ENCODE peak calls at places on chromosomes 13 and 19, in five cellular contexts. One of them, this sample, is unnamed. For H3K27me3 and H3K36me3, the result is how much of the 10 kb centered on the place peaks cover.

GRCh38 chr19:2653717-2654584 is 48.5 kb downstream of the GNG7 start:
- DNase-seq in astrocyte: no peak
- DNase-seq in mesendoderm: peak
- DNase-seq in IMR-90: no peak
- DNase-seq in K562: no peak
- DNase-seq in this sample: no peak

GRCh38 chr13:37741536-37741935 is 128.0 kb downstream of the TRPC4 start:
- DNase-seq in astrocyte: no peak
- DNase-seq in K562: no peak
- DNase-seq in mesendoderm: no peak
- DNase-seq in IMR-90: no peak
- DNase-seq in this sample: no peak

GRCh38 chr19:49555600-49556411 is 24.6 kb downstream of the NOSIP start:
- DNase-seq in IMR-90: no peak
- DNase-seq in K562: peak
- DNase-seq in astrocyte: no peak
- DNase-seq in mesendoderm: peak
- DNase-seq in this sample: peak

GRCh38 chr13:111409413-111409812 is 89.0 kb downstream of the TEX29 start:
- DNase-seq in K562: no peak
- DNase-seq in astrocyte: no peak
- DNase-seq in IMR-90: no peak
- DNase-seq in mesendoderm: no peak
- DNase-seq in this sample: no peak

GRCh38 chr13:37492741-37493514 is 105.6 kb downstream of the POSTN start:
- DNase-seq in K562: no peak
- DNase-seq in mesendoderm: no peak
- DNase-seq in astrocyte: peak
- DNase-seq in IMR-90: peak
- DNase-seq in this sample: peak

GRCh38 chr13:68358218-68358817 is 1128.2 kb upstream of the PCDH9 start:
- DNase-seq in IMR-90: no peak
- DNase-seq in mesendoderm: peak
- DNase-seq in K562: no peak
- DNase-seq in astrocyte: no peak
- DNase-seq in this sample: no peak

GRCh38 chr19:30379841-30380610 is 7.8 kb downstream of the ZNF536 start:
- DNase-seq in mesendoderm: no peak
- DNase-seq in astrocyte: no peak
- DNase-seq in IMR-90: no peak
- DNase-seq in K562: no peak
- DNase-seq in this sample: no peak

GRCh38 chr19:16660763-16661479 is at the start of gene TMEM38A:
- DNase-seq in IMR-90: no peak
- DNase-seq in mesendoderm: no peak
- DNase-seq in K562: peak
- DNase-seq in astrocyte: no peak
- DNase-seq in this sample: peak

GRCh38 chr19:45716314-45717130 is 14.2 kb downstream of the FBXO46 start:
- DNase-seq in IMR-90: no peak
- DNase-seq in K562: no peak
- DNase-seq in mesendoderm: peak
- DNase-seq in astrocyte: no peak
- DNase-seq in this sample: peak

GRCh38 chr13:42626461-42626860 is 52.5 kb downstream of the TNFSF11 start:
- DNase-seq in mesendoderm: no peak
- DNase-seq in K562: no peak
- DNase-seq in astrocyte: no peak
- DNase-seq in IMR-90: no peak
- DNase-seq in this sample: no peak

GRCh38 chr19:30450945-30451344 is 78.8 kb downstream of the ZNF536 start:
- DNase-seq in mesendoderm: no peak
- DNase-seq in K562: no peak
- DNase-seq in IMR-90: no peak
- DNase-seq in astrocyte: no peak
- DNase-seq in this sample: no peak

GRCh38 chr19:3979674-3980352 is 5.5 kb downstream of the EEF2 start:
- DNase-seq in mesendoderm: no peak
- DNase-seq in K562: no peak
- DNase-seq in astrocyte: no peak
- DNase-seq in IMR-90: no peak
- DNase-seq in this sample: no peak

GRCh38 chr13:89267734-89268133 is 1596.6 kb downstream of the SLITRK5 start:
- DNase-seq in astrocyte: peak
- DNase-seq in K562: no peak
- DNase-seq in mesendoderm: peak
- DNase-seq in IMR-90: no peak
- DNase-seq in this sample: no peak

GRCh38 chr13:91553584-91553983 is 155.2 kb downstream of the GPC5 start:
- DNase-seq in astrocyte: no peak
- DNase-seq in IMR-90: no peak
- DNase-seq in mesendoderm: no peak
- DNase-seq in K562: no peak
- DNase-seq in this sample: no peak

GRCh38 chr19:2863818-2864217 is 3.3 kb upstream of the ZNF556 start:
- DNase-seq in mesendoderm: no peak
- DNase-seq in IMR-90: no peak
- DNase-seq in K562: no peak
- DNase-seq in astrocyte: no peak
- DNase-seq in this sample: no peak

GRCh38 chr19:3573858-3574637 is 1.3 kb downstream of the HMG20B start:
- DNase-seq in astrocyte: peak
- DNase-seq in K562: peak
- DNase-seq in IMR-90: peak
- DNase-seq in mesendoderm: peak
- DNase-seq in this sample: peak

GRCh38 chr13:27599096-27599495 is 21.2 kb downstream of the LNX2 start:
- DNase-seq in K562: no peak
- DNase-seq in astrocyte: no peak
- DNase-seq in mesendoderm: no peak
- DNase-seq in IMR-90: no peak
- DNase-seq in this sample: no peak

GRCh38 chr19:7806876-7807275 is 23.1 kb upstream of the EVI5L start:
- DNase-seq in IMR-90: no peak
- DNase-seq in K562: no peak
- DNase-seq in astrocyte: no peak
- DNase-seq in mesendoderm: no peak
- DNase-seq in this sample: no peak

GRCh38 chr19:7795555-7796161 is 32.6 kb downstream of the CLEC4M start:
- DNase-seq in IMR-90: peak
- DNase-seq in K562: peak
- DNase-seq in mesendoderm: no peak
- DNase-seq in astrocyte: no peak
- DNase-seq in this sample: no peak

GRCh38 chr19:7799640-7800355 is 30.2 kb upstream of the EVI5L start:
- DNase-seq in IMR-90: peak
- DNase-seq in mesendoderm: peak
- DNase-seq in K562: peak
- DNase-seq in astrocyte: peak
- DNase-seq in this sample: peak

GRCh38 chr19:7806234-7806633 is 23.8 kb upstream of the EVI5L start:
- DNase-seq in IMR-90: no peak
- DNase-seq in astrocyte: no peak
- DNase-seq in mesendoderm: no peak
- DNase-seq in K562: no peak
- DNase-seq in this sample: no peak

GRCh38 chr19:7801020-7801570 is 28.9 kb upstream of the EVI5L start:
- DNase-seq in mesendoderm: no peak
- DNase-seq in K562: peak
- DNase-seq in IMR-90: no peak
- DNase-seq in astrocyte: no peak
- DNase-seq in this sample: no peak
- H3K27me3 ChIP-seq in mesendoderm: under half
- H3K27me3 ChIP-seq in K562: under half
- H3K27me3 ChIP-seq in IMR-90: under half
- H3K27me3 ChIP-seq in astrocyte: under half
- H3K27me3 ChIP-seq in this sample: under half

DNA sequence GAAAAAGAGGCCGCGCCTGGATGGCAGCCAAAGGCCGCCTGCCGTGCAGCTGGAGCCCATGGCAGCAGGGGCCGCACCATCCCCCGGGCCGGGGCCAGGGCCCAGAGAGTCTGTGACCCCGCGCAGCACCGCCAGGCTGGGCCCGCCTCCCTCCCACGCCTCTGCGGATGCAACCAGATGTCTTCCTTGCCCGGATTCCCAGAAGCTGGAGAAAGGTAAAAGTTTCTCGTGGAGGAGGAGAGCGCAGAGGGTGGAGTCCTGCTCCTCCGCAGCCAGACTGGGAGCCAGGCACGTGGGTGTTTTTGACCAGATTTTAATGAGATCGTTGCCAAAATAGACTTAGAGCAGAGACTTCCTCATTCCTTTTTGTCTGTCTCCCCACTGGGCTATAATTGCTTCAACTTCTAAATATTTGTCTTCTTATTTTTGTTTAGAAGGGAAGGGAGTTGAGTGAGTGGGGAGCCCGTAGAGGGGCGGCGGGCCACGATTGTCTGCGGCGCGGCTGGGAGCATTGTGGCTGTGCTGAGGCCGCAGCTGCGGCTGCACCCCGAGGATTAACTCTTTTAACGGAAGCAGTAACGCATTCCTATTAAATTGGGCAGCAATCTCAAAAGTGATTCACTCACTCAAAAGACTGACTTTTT is 22.8 kb upstream of the NDUFS7 start:
- DNase-seq in mesendoderm: no peak
- DNase-seq in IMR-90: peak
- DNase-seq in astrocyte: peak
- DNase-seq in K562: no peak
- DNase-seq in this sample: peak
- H3K9ac ChIP-seq in mesendoderm: no peak
- H3K9ac ChIP-seq in IMR-90: peak
- H3K9ac ChIP-seq in astrocyte: peak
- H3K9ac ChIP-seq in K562: peak
- H3K9ac ChIP-seq in this sample: peak

GRCh38 chr13:55727683-55728082 is 1413.0 kb upstream of the PRR20A start:
- DNase-seq in IMR-90: no peak
- DNase-seq in astrocyte: no peak
- DNase-seq in K562: no peak
- DNase-seq in mesendoderm: no peak
- DNase-seq in this sample: no peak

DNA sequence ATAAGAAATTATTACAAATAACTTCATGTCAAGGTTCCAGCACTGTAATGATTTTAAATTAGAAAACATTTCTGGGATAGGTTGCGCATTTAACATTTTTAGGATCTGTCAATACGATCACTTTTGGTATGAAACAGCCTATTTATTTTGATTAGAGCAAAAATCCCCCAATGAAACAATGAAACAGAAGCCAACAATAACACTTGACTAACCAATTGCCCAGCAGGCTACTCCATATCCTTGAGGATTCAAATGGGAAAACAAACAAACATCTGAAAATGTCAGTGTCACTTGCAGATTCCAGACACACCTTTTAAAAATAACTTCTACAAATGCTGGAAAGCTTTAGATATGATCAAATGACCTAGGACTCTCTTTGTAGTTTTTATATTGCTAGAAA is 1412.5 kb upstream of the PRR20A start:
- DNase-seq in IMR-90: no peak
- DNase-seq in mesendoderm: no peak
- DNase-seq in astrocyte: no peak
- DNase-seq in K562: no peak
- DNase-seq in this sample: no peak
- H3K36me3 ChIP-seq in IMR-90: under half
- H3K36me3 ChIP-seq in mesendoderm: under half
- H3K36me3 ChIP-seq in astrocyte: under half
- H3K36me3 ChIP-seq in K562: under half
- H3K36me3 ChIP-seq in this sample: under half

GRCh38 chr13:26555413-26555812 is 2.1 kb upstream of the WASF3 start:
- DNase-seq in mesendoderm: peak
- DNase-seq in astrocyte: no peak
- DNase-seq in K562: no peak
- DNase-seq in IMR-90: no peak
- DNase-seq in this sample: no peak

GRCh38 chr13:26558074-26558805 is 757 bp downstream of the WASF3 start:
- DNase-seq in IMR-90: peak
- DNase-seq in K562: no peak
- DNase-seq in astrocyte: peak
- DNase-seq in mesendoderm: peak
- DNase-seq in this sample: peak

GRCh38 chr13:26558912-26559485 is 1.5 kb downstream of the WASF3 start:
- DNase-seq in mesendoderm: peak
- DNase-seq in IMR-90: no peak
- DNase-seq in K562: no peak
- DNase-seq in astrocyte: no peak
- DNase-seq in this sample: peak

GRCh38 chr13:26557393-26558073 is at the start of gene WASF3:
- DNase-seq in astrocyte: peak
- DNase-seq in K562: peak
- DNase-seq in mesendoderm: peak
- DNase-seq in IMR-90: peak
- DNase-seq in this sample: peak

GRCh38 chr13:26557051-26557392 is 461 bp upstream of the WASF3 start:
- DNase-seq in mesendoderm: no peak
- DNase-seq in K562: no peak
- DNase-seq in IMR-90: no peak
- DNase-seq in astrocyte: no peak
- DNase-seq in this sample: no peak
- H3K27me3 ChIP-seq in mesendoderm: under half
- H3K27me3 ChIP-seq in K562: under half
- H3K27me3 ChIP-seq in IMR-90: under half
- H3K27me3 ChIP-seq in astrocyte: under half
- H3K27me3 ChIP-seq in this sample: under half

DNA sequence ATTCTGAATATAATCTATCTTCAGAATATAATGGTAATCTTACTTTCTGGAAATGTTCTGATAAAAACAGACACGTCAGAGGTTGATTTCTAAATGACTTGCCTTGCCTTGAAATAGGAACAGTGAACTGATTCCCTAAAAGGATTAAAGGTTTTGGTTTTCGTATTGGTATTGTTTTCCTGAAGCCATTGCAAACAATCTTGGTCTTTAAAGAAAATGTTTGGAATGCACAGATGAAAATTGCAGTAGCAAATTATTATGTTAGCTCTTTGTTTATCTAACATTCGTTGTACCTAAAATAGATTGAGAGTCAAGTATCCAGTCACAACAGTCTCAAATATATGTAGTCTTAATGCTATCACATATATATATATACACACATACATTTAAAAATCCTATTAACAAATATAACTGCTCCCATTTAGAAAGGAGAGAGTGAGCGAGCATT is 1.7 kb downstream of the ITM2B start:
- DNase-seq in IMR-90: no peak
- DNase-seq in astrocyte: no peak
- DNase-seq in mesendoderm: peak
- DNase-seq in K562: no peak
- DNase-seq in this sample: peak
- H3K9ac ChIP-seq in IMR-90: peak
- H3K9ac ChIP-seq in astrocyte: peak
- H3K9ac ChIP-seq in mesendoderm: peak
- H3K9ac ChIP-seq in K562: no peak
- H3K9ac ChIP-seq in this sample: peak

DNA sequence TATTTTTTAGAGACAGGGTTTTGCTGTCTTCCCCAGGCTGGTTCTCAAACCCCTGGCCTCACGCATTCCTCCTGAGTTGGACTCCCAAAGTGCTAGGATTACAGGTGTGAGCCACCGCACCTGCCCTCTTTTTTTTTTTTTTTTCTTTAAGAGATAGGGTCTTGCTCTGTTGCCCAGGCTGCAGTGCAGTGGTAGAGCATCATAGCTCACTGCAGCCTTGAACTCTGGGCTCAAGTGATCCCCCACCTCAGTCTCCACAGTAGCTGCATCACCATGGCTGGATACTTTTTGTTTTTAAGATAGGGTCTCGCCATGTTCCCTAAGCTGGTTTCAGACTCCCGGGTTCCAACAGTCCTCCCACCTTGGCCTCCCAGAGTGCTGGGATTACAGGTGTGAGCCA is 1.5 kb downstream of the KCNJ14 start:
- DNase-seq in K562: no peak
- DNase-seq in mesendoderm: no peak
- DNase-seq in astrocyte: no peak
- DNase-seq in IMR-90: no peak
- DNase-seq in this sample: no peak
- H3K36me3 ChIP-seq in K562: half or more
- H3K36me3 ChIP-seq in mesendoderm: under half
- H3K36me3 ChIP-seq in astrocyte: under half
- H3K36me3 ChIP-seq in IMR-90: under half
- H3K36me3 ChIP-seq in this sample: under half